ENCODE peak calls at places on chromosomes 6 and 20, in six cellular contexts. J, B, A, X, N and H are unnamed samples.

GRCh38 chr6:1798303-1798964 is 188.7 kb downstream of the FOXC1 start:
- DNase-seq in X (peak; percentile 24), A (no peak), J (no peak), B (no peak), N (no peak), H (peak; percentile 38)

GRCh38 chr6:74410630-74411029 is 714.6 kb downstream of the CD109 start:
- DNase-seq in J (no peak), N (no peak), A (no peak), X (peak; percentile 40), B (no peak), H (no peak)

GRCh38 chr6:36067374-36068011 is 39.9 kb downstream of the MAPK14 start:
- DNase-seq in J (no peak), X (peak; percentile 49), B (no peak), N (no peak), A (no peak), H (no peak)

GRCh38 chr6:31157543-31158139 is at the start of gene CCHCR1:
- DNase-seq in N (no peak), X (no peak), B (no peak), A (no peak), J (no peak), H (no peak)

GRCh38 chr20:2289475-2289874 is 6.3 kb upstream of the TGM3 start:
- DNase-seq in B (no peak), N (no peak), J (no peak), A (no peak), X (no peak), H (peak; percentile 29)

GRCh38 chr20:48614593-48615274 is 213.1 kb downstream of the PREX1 start:
- DNase-seq in N (peak; percentile 41), J (no peak), B (no peak), A (no peak), X (no peak), H (peak; percentile 67)

GRCh38 chr6:14544689-14545088 is 427.1 kb downstream of the CD83 start:
- DNase-seq in N (no peak), A (no peak), J (no peak), X (no peak), B (no peak), H (no peak)

GRCh38 chr6:15945593-15946159 is 183.2 kb upstream of the MYLIP start:
- DNase-seq in X (peak; percentile 4), B (no peak), A (no peak), J (no peak), N (no peak), H (no peak)

GRCh38 chr6:54083301-54083700 is 27.9 kb upstream of the MLIP start:
- DNase-seq in N (no peak), J (no peak), A (no peak), B (no peak), X (no peak), H (no peak)

GRCh38 chr6:5087389-5087788 is 2.2 kb downstream of the PPP1R3G start:
- DNase-seq in N (no peak), J (no peak), X (no peak), B (no peak), A (peak; percentile 27), H (no peak)

GRCh38 chr6:34284563-34285545 is 36.0 kb upstream of the SMIM29 start:
- DNase-seq in X (peak; percentile 73), J (no peak), B (peak; percentile 88), N (peak; percentile 68), A (peak; percentile 31), H (no peak)

GRCh38 chr6:69827491-69827890 is 30.7 kb upstream of the LMBRD1 start:
- DNase-seq in B (no peak), A (no peak), J (no peak), N (no peak), X (peak; percentile 73), H (no peak)

GRCh38 chr6:12608874-12609273 is 107.7 kb upstream of the PHACTR1 start:
- DNase-seq in N (no peak), J (no peak), X (no peak), B (no peak), A (no peak), H (no peak)

GRCh38 chr20:32316667-32317066 is 39.2 kb downstream of the KIF3B start:
- DNase-seq in X (peak; percentile 44), J (no peak), B (no peak), A (no peak), N (no peak), H (no peak)

GRCh38 chr20:47610247-47610944 is 108.7 kb downstream of the NCOA3 start:
- DNase-seq in N (peak; percentile 84), A (peak; percentile 44), X (peak; percentile 92), J (no peak), B (no peak), H (no peak)

GRCh38 chr20:1569417-1569861 is 11.9 kb upstream of the SIRPD start:
- DNase-seq in J (no peak), N (no peak), A (no peak), B (peak; percentile 75), X (peak; percentile 9), H (no peak)

GRCh38 chr6:6918216-6918983 is 189.4 kb upstream of the RREB1 start:
- DNase-seq in N (no peak), X (peak; percentile 59), J (no peak), B (no peak), A (no peak), H (no peak)

GRCh38 chr6:166417285-166417691 is 34.5 kb upstream of the MPC1 start:
- DNase-seq in X (no peak), B (no peak), N (no peak), J (no peak), A (no peak), H (no peak)

GRCh38 chr6:158611600-158612041 is 32.9 kb downstream of the DYNLT1 start:
- DNase-seq in X (no peak), J (no peak), N (no peak), A (no peak), B (no peak), H (peak; percentile 87)

GRCh38 chr6:136249811-136250685 is at the start of gene MTFR2:
- DNase-seq in J (peak; percentile 91), A (peak; percentile 96), B (peak; percentile 96), X (peak; percentile 99), N (peak; percentile 98), H (peak; percentile 97)

GRCh38 chr20:63943007-63943807 is 13.0 kb downstream of the UCKL1 start:
- DNase-seq in X (no peak), B (peak; percentile 84), J (no peak), N (peak; percentile 61), A (no peak), H (no peak)

GRCh38 chr6:153167026-153167891 is 36.2 kb upstream of the RGS17 start:
- DNase-seq in J (no peak), N (no peak), A (no peak), X (peak; percentile 90), B (no peak), H (no peak)

GRCh38 chr20:10558635-10559187 is 115.1 kb downstream of the JAG1 start:
- DNase-seq in B (no peak), N (peak; percentile 76), X (peak; percentile 99), J (no peak), A (no peak), H (no peak)

GRCh38 chr6:87772597-87773530 is 70.8 kb upstream of the AKIRIN2 start:
- DNase-seq in B (no peak), A (no peak), X (peak; percentile 59), N (no peak), J (no peak), H (no peak)

GRCh38 chr6:37731888-37732287 is 34.2 kb upstream of the MDGA1 start:
- DNase-seq in A (peak; percentile 40), N (no peak), X (no peak), J (no peak), B (no peak), H (peak; percentile 21)

GRCh38 chr6:9482030-9482731 is 932.7 kb downstream of the TFAP2A start:
- DNase-seq in A (no peak), B (no peak), X (peak; percentile 96), N (no peak), J (no peak), H (no peak)

GRCh38 chr20:64063389-64064144 is 569 bp downstream of the TCEA2 start:
- DNase-seq in N (peak; percentile 80), X (no peak), A (peak; percentile 30), B (no peak), J (peak; percentile 45), H (peak; percentile 59)

GRCh38 chr6:143232849-143233248 is 172.2 kb downstream of the AIG1 start:
- DNase-seq in N (no peak), X (peak; percentile 23), B (no peak), J (no peak), A (peak; percentile 10), H (peak; percentile 49)

GRCh38 chr6:146700078-146700686 is 101.4 kb downstream of the ADGB start:
- DNase-seq in A (peak; percentile 78), N (peak; percentile 82), J (peak; percentile 45), X (peak; percentile 83), B (no peak), H (peak; percentile 36)

GRCh38 chr20:62642666-62643520 is 590 bp downstream of the SLCO4A1 start:
- DNase-seq in X (peak; percentile 4), A (peak; percentile 64), J (no peak), N (no peak), B (peak; percentile 91), H (peak; percentile 79)

GRCh38 chr20:2301164-2301622 is 5.4 kb downstream of the TGM3 start:
- DNase-seq in A (peak; percentile 35), N (peak; percentile 78), B (peak; percentile 88), X (no peak), J (no peak), H (no peak)

GRCh38 chr6:147508871-147509608 is 550 bp downstream of the SAMD5 start:
- DNase-seq in J (peak; percentile 13), B (no peak), N (no peak), A (peak; percentile 15), X (no peak), H (no peak)

GRCh38 chr6:113414511-113414910 is 442.6 kb upstream of the MARCKS start:
- DNase-seq in A (peak; percentile 23), X (peak; percentile 81), B (no peak), N (peak; percentile 65), J (peak; percentile 39), H (peak; percentile 39)
- TF ChIP-seq CTCF in A (peak; percentile 33), X (peak; percentile 68), B (no peak), N (peak; percentile 45), J (peak; percentile 22), H (no peak)

GRCh38 chr6:117574198-117574597 is 28.1 kb downstream of the GOPC start:
- DNase-seq in N (no peak), J (no peak), X (no peak), A (no peak), B (no peak), H (no peak)
- H3K36me3 ChIP-seq in N (peaks cover 7% of the 10 kb centered on the region), J (no peaks in the 10 kb centered on the region), X (peaks cover 9% of the 10 kb centered on the region), A (no peaks in the 10 kb centered on the region), B (peaks cover 15% of the 10 kb centered on the region), H (no peaks in the 10 kb centered on the region)

GRCh38 chr6:131629656-131630055 is 1.6 kb upstream of the MED23 start:
- DNase-seq in A (no peak), J (no peak), X (no peak), N (no peak), B (no peak), H (no peak)

GRCh38 chr6:131631625-131632284 is 3.7 kb upstream of the MED23 start:
- DNase-seq in A (no peak), J (no peak), B (no peak), N (no peak), X (no peak), H (no peak)

GRCh38 chr6:131627724-131628682 is at the start of gene MED23:
- DNase-seq in A (peak; percentile 97), X (peak; percentile 92), B (peak; percentile 99), J (peak; percentile 95), N (peak; percentile 96), H (peak; percentile 95)

GRCh38 chr6:131628726-131629125 is 684 bp upstream of the MED23 start:
- DNase-seq in B (no peak), N (no peak), X (no peak), A (no peak), J (no peak), H (no peak)
- H3K4me3 ChIP-seq in B (peak overlapping the region; percentile 54), N (peak overlapping the region; percentile 86), X (no peak overlapping the region), A (no peak overlapping the region), J (peak overlapping the region; percentile 63), H (peak overlapping the region; percentile 34)

GRCh38 chr20:16518068-16518783 is 55.0 kb downstream of the KIF16B start:
- DNase-seq in B (no peak), A (peak; percentile 45), X (peak; percentile 42), J (no peak), N (no peak), H (peak; percentile 69)
- TF ChIP-seq CTCF in B (no peak), A (peak; percentile 53), X (peak; percentile 64), J (peak; percentile 39), N (peak; percentile 27), H (peak; percentile 66)